ENCODE peak calls at places on chromosomes 5 and 9, in nine cellular contexts. T, K, L, Y, F, V, R, X and S are unnamed samples.

GRCh38 chr9:97502984-97503861 is 1.8 kb downstream of the TMOD1 start:
- DNase-seq in T (no peak), K (no peak), L (no peak), Y (no peak), F (no peak), V (no peak), R (peak), X (no peak), S (no peak)

GRCh38 chr9:131469369-131469768 is 33.3 kb upstream of the POMT1 start:
- DNase-seq in T (no peak), K (no peak), L (no peak), Y (no peak), F (no peak), V (no peak), R (no peak), X (no peak), S (no peak)

GRCh38 chr5:59393585-59394289 is 499.8 kb downstream of the PDE4D start:
- DNase-seq in T (no peak), K (no peak), L (no peak), Y (no peak), F (no peak), V (no peak), R (no peak), X (no peak), S (no peak)

GRCh38 chr5:122118356-122118948 is 10.9 kb upstream of the ZNF474 start:
- DNase-seq in T (no peak), K (no peak), L (no peak), Y (no peak), F (no peak), V (no peak), R (no peak), X (no peak), S (no peak)

GRCh38 chr5:14724633-14725032 is 60.1 kb downstream of the OTULIN start:
- DNase-seq in T (no peak), K (no peak), L (no peak), Y (no peak), F (no peak), V (no peak), R (no peak), X (no peak), S (no peak)

GRCh38 chr9:115157245-115157674 is 39.3 kb upstream of the TNC start:
- DNase-seq in T (peak), K (peak), L (peak), Y (peak), F (peak), V (peak), R (no peak), X (no peak), S (peak)

GRCh38 chr9:98549401-98549800 is 159.3 kb downstream of the GABBR2 start:
- DNase-seq in T (no peak), K (no peak), L (no peak), Y (no peak), F (no peak), V (no peak), R (no peak), X (no peak), S (no peak)

GRCh38 chr5:150559701-150560100 is 51.8 kb downstream of the NDST1 start:
- DNase-seq in T (no peak), K (no peak), L (no peak), Y (no peak), F (no peak), V (no peak), R (no peak), X (no peak), S (no peak)

GRCh38 chr9:137228515-137228967 is 1.2 kb downstream of the RNF224 start:
- DNase-seq in T (peak), K (no peak), L (no peak), Y (no peak), F (no peak), V (no peak), R (no peak), X (no peak), S (no peak)